ENCODE peak calls at places on chromosomes 4 and X, in five cellular contexts. G is OCI-LY7, P is thoracic aorta, X is cardiac fibroblast, I is mammary epithelial cell. F is an unnamed sample.

GRCh38 chr4:15742083-15742582 is 36.0 kb upstream of the CD38 start:
- DNase-seq in X (no peak), P (no peak), I (no peak), G (no peak), F (no peak)

GRCh38 chr4:167555338-167556022 is 321.2 kb upstream of the SPOCK3 start:
- DNase-seq in G (no peak), I (no peak), X (no peak), P (no peak), F (no peak)

GRCh38 chr4:15002659-15003440 is 569 bp downstream of the CPEB2 start:
- DNase-seq in I (peak; percentile 76), X (peak; percentile 88), P (peak; percentile 40), G (peak; percentile 81), F (peak; percentile 82)

GRCh38 chr4:155353923-155354540 is 22.7 kb downstream of the MAP9 start:
- DNase-seq in P (peak; percentile 13), I (peak; percentile 14), X (peak; percentile 84), G (peak; percentile 54), F (peak; percentile 53)

GRCh38 chr4:176778063-176778462 is 14.7 kb downstream of the VEGFC start:
- DNase-seq in X (peak; percentile 79), G (no peak), I (peak; percentile 40), P (no peak), F (peak; percentile 50)

GRCh38 chr4:73576366-73576765 is 43.9 kb downstream of the RASSF6 start:
- DNase-seq in P (no peak), X (peak; percentile 47), I (peak; percentile 14), G (no peak), F (peak; percentile 12)

GRCh38 chrX:17495052-17495451 is 120.1 kb downstream of the NHS start:
- DNase-seq in I (no peak), P (no peak), X (no peak), G (no peak), F (no peak)

GRCh38 chrX:140733766-140734342 is 24.3 kb downstream of the LINC00632 start:
- DNase-seq in G (peak; percentile 31), X (peak; percentile 66), P (no peak), I (peak; percentile 25), F (peak; percentile 42)

GRCh38 chr4:54548098-54548620 is 109.6 kb upstream of the KIT start:
- DNase-seq in P (no peak), X (no peak), G (no peak), I (no peak), F (no peak)

GRCh38 chr4:82886145-82886942 is 4.6 kb downstream of the SEC31A start:
- DNase-seq in X (no peak), G (no peak), P (no peak), I (peak; percentile 66), F (no peak)

GRCh38 chr4:172270421-172270820 is 457.2 kb downstream of the GALNTL6 start:
- DNase-seq in P (no peak), I (peak; percentile 24), X (no peak), G (no peak), F (no peak)

GRCh38 chrX:49167740-49168108 is 4.0 kb upstream of the PLP2 start:
- DNase-seq in G (no peak), I (no peak), X (no peak), P (no peak), F (no peak)

GRCh38 chr4:99634742-99635360 is 22.8 kb downstream of the C4orf54 start:
- DNase-seq in X (no peak), G (no peak), I (peak; percentile 53), P (no peak), F (no peak)

DNA sequence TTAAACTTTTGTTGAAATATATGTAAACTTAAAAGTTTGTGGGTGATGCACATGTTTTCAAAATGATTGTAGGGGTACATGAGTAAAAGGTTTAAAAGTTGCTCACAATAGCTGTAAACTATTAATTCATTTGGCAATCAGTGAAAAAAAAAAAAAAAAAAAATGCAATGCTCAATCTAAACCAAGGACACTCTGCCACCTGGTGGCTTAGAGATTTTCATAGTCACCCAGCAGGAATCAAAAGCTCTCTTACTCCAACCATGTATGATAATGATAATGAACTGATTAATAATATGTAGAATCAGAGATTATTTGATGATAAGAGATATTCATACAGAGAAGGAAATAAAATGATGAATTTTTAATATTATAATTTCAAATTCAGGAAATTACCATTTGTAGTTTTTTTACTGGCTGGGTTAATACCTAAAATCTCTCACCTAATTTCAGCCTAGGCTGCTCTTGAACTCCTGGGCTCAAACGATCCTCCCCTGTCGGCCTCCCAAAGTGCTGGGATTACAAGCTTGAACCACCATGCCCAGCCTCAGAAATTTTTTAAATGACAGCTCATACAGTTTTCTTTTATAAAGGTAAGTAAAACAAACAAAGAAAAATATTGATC is 46.9 kb upstream of the SLC25A4 start:
- DNase-seq in X (peak; percentile 65), P (no peak), G (peak; percentile 60), I (peak; percentile 16), F (peak; percentile 47)
- TF ChIP-seq CTCF in X (peak; percentile 61), P (peak; percentile 57), G (peak; percentile 90), I (peak; percentile 41), F (peak; percentile 62)

GRCh38 chr4:70754470-70754869 is 32.7 kb downstream of the RUFY3 start:
- DNase-seq in G (peak; percentile 70), X (no peak), P (no peak), I (no peak), F (peak; percentile 14)

GRCh38 chr4:70759126-70759525 is 37.4 kb downstream of the RUFY3 start:
- DNase-seq in G (no peak), X (no peak), P (no peak), I (peak; percentile 17), F (peak; percentile 11)

GRCh38 chr4:70759627-70760026 is 37.9 kb downstream of the RUFY3 start:
- DNase-seq in X (no peak), G (no peak), P (no peak), I (no peak), F (peak; percentile 29)

GRCh38 chr4:70753630-70754029 is 31.9 kb downstream of the RUFY3 start:
- DNase-seq in G (no peak), P (no peak), I (no peak), X (no peak), F (no peak)

DNA sequence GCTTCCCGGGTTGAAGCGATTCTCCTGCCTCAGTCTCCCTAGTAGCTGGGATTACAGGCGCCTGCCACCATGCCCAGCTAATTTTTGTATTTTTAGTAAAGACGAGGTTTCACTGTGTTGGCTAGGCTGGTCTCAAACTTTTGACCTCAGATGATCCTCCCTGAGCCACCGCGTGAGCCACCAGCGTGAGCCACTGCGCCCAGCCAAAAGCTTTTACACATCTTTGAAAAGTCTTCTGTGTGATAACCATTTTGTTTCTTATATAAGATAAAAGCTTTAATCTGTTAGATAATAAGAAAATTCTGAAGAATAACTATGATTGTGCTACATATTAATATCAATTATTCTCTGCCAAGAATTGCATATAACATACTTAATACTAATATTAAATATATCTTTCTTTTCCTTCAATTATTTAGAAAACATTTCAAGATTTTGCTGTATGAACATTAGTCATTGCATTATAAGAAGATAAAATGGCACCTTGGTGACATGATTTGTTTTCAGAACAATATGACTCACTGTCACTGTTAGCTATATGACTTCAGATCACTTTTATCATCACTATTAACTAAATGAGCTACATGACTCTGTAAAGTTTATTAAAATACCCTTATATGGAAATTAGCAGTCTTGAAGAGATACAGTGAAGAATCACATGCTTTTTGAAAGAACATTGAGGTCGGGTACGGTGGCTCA is 33.4 kb downstream of the RUFY3 start:
- DNase-seq in X (no peak), P (no peak), G (peak; percentile 35), I (no peak), F (no peak)
- H3K4me3 ChIP-seq in X (no peak overlapping the region), P (no peak overlapping the region), G (peak overlapping the region; percentile 60), I (no peak overlapping the region), F (no peak overlapping the region)

DNA sequence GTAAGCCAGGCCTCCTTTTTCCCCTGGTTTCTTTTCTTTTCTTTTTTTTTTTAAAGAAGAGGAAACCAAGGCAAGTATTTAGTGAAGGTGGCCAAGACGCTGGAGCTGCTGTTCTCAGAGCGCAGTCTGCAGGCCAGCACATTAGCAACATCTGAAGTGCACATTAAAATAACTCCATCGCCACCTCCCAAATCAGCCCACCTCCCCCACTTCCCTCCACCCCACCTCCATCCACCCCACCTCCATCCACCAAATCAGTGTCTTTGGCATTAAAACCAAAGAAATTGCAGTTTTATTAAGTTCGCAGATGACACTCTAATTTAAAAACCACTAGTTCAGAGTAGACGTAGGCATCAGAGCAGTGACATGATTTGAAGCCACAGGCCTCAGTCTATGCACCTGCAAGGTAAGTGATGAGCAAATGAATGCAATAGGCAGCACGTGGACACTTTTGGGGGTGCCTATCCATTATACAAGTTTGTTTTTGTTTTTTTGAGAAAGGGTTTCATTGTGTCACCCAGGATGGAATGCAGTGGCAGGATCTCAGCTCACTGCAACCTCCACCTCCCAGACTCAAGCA is 88.1 kb upstream of the TRIM2 start:
- DNase-seq in G (no peak), I (no peak), P (no peak), X (no peak), F (no peak)
- TF ChIP-seq CTCF in G (no peak), I (no peak), P (no peak), X (no peak), F (no peak)

GRCh38 chr4:142840516-142841123 is 5.5 kb downstream of the INPP4B start:
- DNase-seq in G (peak; percentile 14), X (peak; percentile 77), P (no peak), I (no peak), F (peak; percentile 65)

GRCh38 chr4:142846105-142846728 is at the start of gene INPP4B:
- DNase-seq in I (peak; percentile 63), X (peak; percentile 67), G (no peak), P (no peak), F (peak; percentile 48)

GRCh38 chr4:142845293-142846070 is 619 bp downstream of the INPP4B start:
- DNase-seq in I (peak; percentile 19), G (no peak), P (no peak), X (peak; percentile 20), F (peak; percentile 25)

GRCh38 chr4:142846729-142847606 is 867 bp upstream of the INPP4B start:
- DNase-seq in I (peak; percentile 68), G (peak; percentile 7), P (no peak), X (peak; percentile 31), F (peak; percentile 16)

GRCh38 chr4:142844782-142845181 is 1.3 kb downstream of the INPP4B start:
- DNase-seq in X (no peak), G (no peak), P (no peak), I (no peak), F (peak; percentile 46)
- H3K4me3 ChIP-seq in X (no peak overlapping the region), G (no peak overlapping the region), P (peak overlapping the region; percentile 88), I (no peak overlapping the region), F (peak overlapping the region; percentile 62)

GRCh38 chrX:56788717-56789122 is 59.7 kb downstream of the NBDY start:
- DNase-seq in P (no peak), I (no peak), G (peak; percentile 25), X (peak; percentile 57), F (no peak)
- TF ChIP-seq CTCF in P (peak; percentile 9), I (no peak), G (peak; percentile 50), X (no peak), F (no peak)

DNA sequence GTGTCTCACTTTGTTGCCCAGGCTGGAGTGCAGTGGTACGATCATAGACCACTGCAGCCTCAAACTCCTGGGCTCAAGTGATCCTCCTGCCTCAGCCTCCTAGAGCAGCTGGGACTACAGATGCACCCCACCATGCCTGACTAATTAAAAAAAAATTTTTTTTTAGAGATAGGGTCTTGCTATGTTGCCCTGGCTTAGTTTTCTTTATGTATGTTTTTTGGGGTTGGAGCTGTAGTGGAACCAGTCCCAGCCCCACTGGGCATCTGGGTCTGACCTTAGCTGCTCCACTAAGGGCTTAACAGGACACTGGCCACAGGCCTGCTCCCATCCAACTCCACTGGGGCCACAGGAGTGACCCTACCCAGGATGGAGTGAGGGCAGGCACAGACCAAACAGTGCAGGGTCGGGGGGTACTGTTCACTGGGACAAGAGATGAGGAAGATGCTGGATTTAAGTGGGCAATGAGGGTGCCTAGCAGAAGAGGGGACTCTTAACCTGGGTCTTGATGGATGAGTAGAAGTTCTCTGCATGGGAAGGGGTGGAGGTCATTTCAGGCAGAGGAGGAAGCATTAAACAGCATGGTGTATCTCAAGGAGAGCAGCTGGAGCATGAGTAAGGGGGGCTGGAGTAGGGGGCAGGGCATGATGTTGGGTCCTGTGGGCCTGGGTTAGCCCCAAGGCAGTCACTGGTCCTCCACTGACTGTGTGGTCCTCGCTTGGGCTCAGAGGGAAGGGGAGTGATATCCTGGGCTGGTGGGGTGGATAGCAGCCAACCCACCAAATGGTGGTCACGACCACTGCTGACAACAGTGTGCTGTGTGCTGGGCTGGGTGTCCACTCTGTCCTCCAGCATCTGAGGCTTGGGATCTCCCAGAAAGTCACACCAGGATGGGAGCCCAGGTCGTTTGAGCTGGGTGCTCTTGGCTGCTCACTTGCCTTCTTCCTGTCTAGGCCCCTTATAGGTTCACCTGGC is 24.1 kb upstream of the ADD1 start:
- DNase-seq in X (no peak), I (no peak), G (no peak), P (no peak), F (no peak)
- H3K4me3 ChIP-seq in X (no peak overlapping the region), I (no peak overlapping the region), G (no peak overlapping the region), P (no peak overlapping the region), F (no peak overlapping the region)

F was measured in fibroblast of villous mesenchyme.